ENCODE peak calls at places on chromosomes 1 and 21, in seven cellular contexts. D is iris pigment epithelial cell; U is heart left ventricle; P is activated CD4-positive, CD25-positive, alpha-beta regulatory T cell; R is retinal pigment epithelial cell; T is HTR-8/SVneo; L is NCI-H1092 treated with DMSO at 0.1 percent for 48 hours. Z is an unnamed sample.

GRCh38 chr1:189220750-189221149 is 1256.9 kb downstream of the BRINP3 start:
- DNase-seq in D (peak), U (no peak), P (no peak), R (no peak), T (no peak), L (no peak), Z (peak)

GRCh38 chr1:59750612-59751395 is 63.9 kb upstream of the HOOK1 start:
- DNase-seq in D (peak), U (no peak), P (no peak), R (no peak), T (peak), L (no peak), Z (peak)

GRCh38 chr1:87715471-87715870 is 386.8 kb downstream of the LMO4 start:
- DNase-seq in D (no peak), U (no peak), P (no peak), R (no peak), T (no peak), L (no peak), Z (no peak)

GRCh38 chr1:220221670-220222069 is 50.6 kb downstream of the RAB3GAP2 start:
- DNase-seq in D (no peak), U (no peak), P (no peak), R (no peak), T (no peak), L (peak), Z (no peak)

GRCh38 chr1:7783826-7784491 is at the start of gene PER3:
- DNase-seq in D (peak), U (peak), P (peak), R (peak), T (peak), L (peak), Z (peak)

GRCh38 chr1:8984990-8985389 is 39.3 kb downstream of the CA6 start:
- DNase-seq in D (no peak), U (no peak), P (no peak), R (no peak), T (no peak), L (no peak), Z (no peak)

GRCh38 chr1:93151474-93151873 is 28.7 kb downstream of the TMED5 start:
- DNase-seq in D (no peak), U (no peak), P (no peak), R (no peak), T (no peak), L (no peak), Z (no peak)

GRCh38 chr1:156009404-156009803 is 11.3 kb downstream of the SSR2 start:
- DNase-seq in D (no peak), U (no peak), P (no peak), R (no peak), T (no peak), L (no peak), Z (no peak)

GRCh38 chr1:176579087-176579486 is 116.1 kb downstream of the PAPPA2 start:
- DNase-seq in D (no peak), U (no peak), P (no peak), R (no peak), T (no peak), L (no peak), Z (no peak)

GRCh38 chr1:220999872-221000863 is 120.9 kb downstream of the HLX start:
- DNase-seq in D (peak), U (peak), P (no peak), R (peak), T (no peak), L (no peak), Z (no peak)

GRCh38 chr1:27027575-27028250 is 15.1 kb upstream of the TENT5B start:
- DNase-seq in D (no peak), U (no peak), P (no peak), R (no peak), T (no peak), L (no peak), Z (no peak)

GRCh38 chr1:155300553-155301329 is 497 bp downstream of the PKLR start:
- DNase-seq in D (no peak), U (no peak), P (no peak), R (no peak), T (no peak), L (no peak), Z (no peak)

GRCh38 chr1:2382621-2383361 is 8.6 kb downstream of the MORN1 start:
- DNase-seq in D (peak), U (no peak), P (no peak), R (no peak), T (peak), L (no peak), Z (peak)

GRCh38 chr1:37930246-37931142 is 16.4 kb downstream of the INPP5B start:
- DNase-seq in D (peak), U (no peak), P (no peak), R (no peak), T (no peak), L (no peak), Z (no peak)

GRCh38 chr1:71587961-71588360 is 507.1 kb upstream of the ZRANB2 start:
- DNase-seq in D (peak), U (no peak), P (no peak), R (no peak), T (no peak), L (no peak), Z (no peak)

GRCh38 chr21:26966360-26966977 is 419 bp downstream of the ADAMTS5 start:
- DNase-seq in D (peak), U (no peak), P (no peak), R (no peak), T (no peak), L (no peak), Z (no peak)

GRCh38 chr1:73033637-73034036 is 751.3 kb upstream of the NEGR1 start:
- DNase-seq in D (no peak), U (no peak), P (no peak), R (no peak), T (no peak), L (no peak), Z (no peak)

GRCh38 chr21:46121286-46122221 is 23.6 kb downstream of the COL6A2 start:
- DNase-seq in D (no peak), U (peak), P (no peak), R (no peak), T (no peak), L (no peak), Z (no peak)

GRCh38 chr1:20281801-20282200 is 8.9 kb upstream of the VWA5B1 start:
- DNase-seq in D (peak), U (no peak), P (no peak), R (no peak), T (peak), L (no peak), Z (no peak)

GRCh38 chr1:209319549-209319948 is 264.0 kb upstream of the CAMK1G start:
- DNase-seq in D (peak), U (no peak), P (no peak), R (no peak), T (no peak), L (no peak), Z (peak)

GRCh38 chr1:174262747-174263241 is 103.5 kb downstream of the RABGAP1L start:
- DNase-seq in D (peak), U (no peak), P (no peak), R (peak), T (peak), L (peak), Z (peak)

GRCh38 chr1:39148942-39149341 is 55.6 kb upstream of the MACF1 start:
- DNase-seq in D (no peak), U (no peak), P (no peak), R (no peak), T (no peak), L (no peak), Z (no peak)

GRCh38 chr1:92994105-92994712 is 32.9 kb upstream of the DIPK1A start:
- DNase-seq in D (peak), U (peak), P (peak), R (peak), T (peak), L (peak), Z (peak)

GRCh38 chr21:15520811-15521643 is 208.8 kb upstream of the USP25 start:
- DNase-seq in D (peak), U (no peak), P (no peak), R (no peak), T (peak), L (no peak), Z (peak)

GRCh38 chr1:183065168-183065670 is 42.0 kb downstream of the LAMC1 start:
- DNase-seq in D (no peak), U (no peak), P (no peak), R (no peak), T (no peak), L (no peak), Z (no peak)

GRCh38 chr21:16084776-16085364 is 355.1 kb downstream of the USP25 start:
- DNase-seq in D (no peak), U (peak), P (no peak), R (peak), T (peak), L (peak), Z (no peak)

GRCh38 chr1:78688701-78689100 is 39.1 kb downstream of the IFI44 start:
- DNase-seq in D (peak), U (no peak), P (no peak), R (no peak), T (peak), L (no peak), Z (peak)

GRCh38 chr1:213996320-213997022 is 8.7 kb downstream of the PROX1 start:
- DNase-seq in D (no peak), U (no peak), P (no peak), R (no peak), T (no peak), L (peak), Z (no peak)

GRCh38 chr1:226062558-226063361 is at the start of gene H3-3A:
- DNase-seq in D (peak), U (peak), P (peak), R (no peak), T (no peak), L (peak), Z (peak)

GRCh38 chr1:41020109-41020576 is 1.4 kb downstream of the SLFNL1 start:
- DNase-seq in D (no peak), U (no peak), P (no peak), R (no peak), T (no peak), L (no peak), Z (no peak)

GRCh38 chr1:20102875-20103274 is 16.5 kb downstream of the PLA2G2D start:
- DNase-seq in D (peak), U (no peak), P (no peak), R (no peak), T (peak), L (no peak), Z (peak)